ENCODE peak calls at places on chromosomes 7 and 10, in ten cellular contexts. Z, A, L, I, Y, V, O, U, R and E are unnamed samples. For H3K36me3, the result is how much of the 10 kb centered on the place peaks cover.

GRCh38 chr10:31910016-31910415 is 18.6 kb downstream of the ARHGAP12 start:
- DNase-seq in Z (no peak), A (no peak), L (no peak), I (no peak), Y (no peak), V (no peak), O (no peak), U (no peak), R (no peak), E (no peak)

GRCh38 chr10:77796311-77796915 is 130.1 kb downstream of the DLG5 start:
- DNase-seq in Z (no peak), A (no peak), L (no peak), I (no peak), Y (no peak), V (no peak), O (no peak), U (no peak), R (no peak), E (no peak)

GRCh38 chr10:90197766-90198165 is 496.4 kb downstream of the KIF20B start:
- DNase-seq in Z (no peak), A (no peak), L (no peak), I (no peak), Y (peak), V (no peak), O (no peak), U (no peak), R (no peak), E (no peak)

GRCh38 chr7:36048141-36048901 is 104.7 kb upstream of the EEPD1 start:
- DNase-seq in Z (peak), A (no peak), L (no peak), I (no peak), Y (peak), V (no peak), O (no peak), U (peak), R (no peak), E (no peak)

GRCh38 chr7:55104707-55105433 is 86.1 kb downstream of the EGFR start:
- DNase-seq in Z (no peak), A (no peak), L (no peak), I (no peak), Y (peak), V (no peak), O (no peak), U (no peak), R (no peak), E (no peak)

GRCh38 chr10:86203162-86203905 is 163.3 kb downstream of the GRID1 start:
- DNase-seq in Z (no peak), A (no peak), L (peak), I (peak), Y (peak), V (no peak), O (no peak), U (no peak), R (no peak), E (no peak)

GRCh38 chr7:44141221-44141850 is at the start of gene MYL7:
- DNase-seq in Z (no peak), A (no peak), L (no peak), I (no peak), Y (no peak), V (no peak), O (no peak), U (no peak), R (no peak), E (no peak)

GRCh38 chr7:39746162-39746782 is 122.9 kb downstream of the RALA start:
- DNase-seq in Z (peak), A (peak), L (peak), I (peak), Y (peak), V (peak), O (no peak), U (peak), R (peak), E (peak)

GRCh38 chr7:47473499-47474210 is 108.3 kb downstream of the TNS3 start:
- DNase-seq in Z (no peak), A (no peak), L (no peak), I (no peak), Y (no peak), V (no peak), O (no peak), U (peak), R (no peak), E (no peak)

GRCh38 chr7:46934198-46934825 is 647.6 kb downstream of the TNS3 start:
- DNase-seq in Z (no peak), A (no peak), L (no peak), I (no peak), Y (peak), V (no peak), O (no peak), U (peak), R (no peak), E (no peak)

DNA sequence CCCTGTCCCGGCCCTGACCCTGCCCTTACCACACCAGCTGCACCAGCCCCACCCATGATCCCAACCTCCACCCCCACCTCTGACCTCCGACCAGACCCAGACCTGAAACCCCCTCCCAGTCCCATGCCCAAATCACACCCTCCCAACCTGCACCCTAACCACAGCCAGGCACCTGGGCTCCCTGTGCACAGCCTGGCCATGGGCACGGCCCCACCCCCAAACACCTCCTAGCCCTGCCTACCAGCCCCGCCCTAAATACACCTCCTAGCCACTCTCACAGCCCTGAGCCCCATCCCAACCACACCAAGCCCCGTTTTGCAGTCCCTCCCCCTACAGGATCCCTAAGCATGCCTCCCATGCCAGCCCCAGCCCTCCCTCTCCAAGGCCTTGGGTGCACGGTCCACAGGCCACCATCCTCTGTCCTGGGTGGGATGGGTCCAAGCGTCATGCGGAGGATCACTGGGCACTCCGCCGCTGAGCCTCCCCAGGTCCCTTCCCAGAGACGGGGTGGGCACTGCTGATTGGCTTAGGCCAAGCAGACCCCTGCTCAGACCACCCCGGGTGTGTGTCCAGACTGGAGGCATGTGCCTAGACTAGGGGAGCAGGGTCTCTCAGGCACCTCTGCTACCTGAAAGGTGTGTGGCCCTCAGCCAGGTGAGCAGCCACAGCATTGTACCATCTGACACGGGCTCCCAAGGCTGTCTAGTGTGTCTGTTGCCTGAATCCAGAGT is 30.1 kb downstream of the INSIG1 start:
- DNase-seq in Z (no peak), A (no peak), L (no peak), I (no peak), Y (no peak), V (no peak), O (no peak), U (peak), R (no peak), E (no peak)
- H3K36me3 ChIP-seq in Z (under half), A (under half), L (under half), I (under half), Y (under half), V (under half), O (under half), U (under half), R (under half), E (under half)

GRCh38 chr10:122245897-122246296 is 25.2 kb upstream of the BTBD16 start:
- DNase-seq in Z (no peak), A (no peak), L (no peak), I (no peak), Y (no peak), V (no peak), O (no peak), U (no peak), R (no peak), E (no peak)
- H3K36me3 ChIP-seq in Z (under half), A (under half), L (under half), I (under half), Y (under half), V (half or more), O (under half), U (under half), R (under half), E (under half)

GRCh38 chr7:970744-971143 is 4.6 kb downstream of the COX19 start:
- DNase-seq in Z (no peak), A (no peak), L (no peak), I (no peak), Y (no peak), V (no peak), O (no peak), U (no peak), R (no peak), E (no peak)
- H3K36me3 ChIP-seq in Z (under half), A (half or more), L (under half), I (under half), Y (under half), V (half or more), O (under half), U (half or more), R (under half), E (under half)

DNA sequence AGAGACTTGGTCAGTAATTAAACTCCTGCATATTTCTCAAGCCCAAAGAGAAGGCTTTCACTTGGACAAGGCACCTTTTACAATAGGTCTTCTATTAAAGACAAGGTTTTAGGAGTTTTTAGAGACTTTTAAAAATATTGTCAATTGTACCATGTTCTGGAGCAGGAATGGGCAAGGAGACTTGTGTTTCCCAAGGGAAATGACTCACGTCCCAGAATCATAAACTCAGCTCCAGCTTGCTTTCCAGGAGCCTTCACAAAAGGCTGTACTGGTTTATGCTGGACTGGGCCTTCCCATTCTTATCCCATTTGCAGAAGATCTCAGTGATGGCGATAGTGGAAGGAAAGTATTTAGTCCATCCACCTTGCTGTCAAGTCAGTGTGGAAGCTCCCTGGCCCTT is 7.8 kb upstream of the GLI3 start:
- DNase-seq in Z (no peak), A (no peak), L (no peak), I (no peak), Y (peak), V (no peak), O (no peak), U (no peak), R (no peak), E (no peak)
- H3K36me3 ChIP-seq in Z (under half), A (under half), L (under half), I (under half), Y (under half), V (under half), O (under half), U (under half), R (under half), E (under half)

DNA sequence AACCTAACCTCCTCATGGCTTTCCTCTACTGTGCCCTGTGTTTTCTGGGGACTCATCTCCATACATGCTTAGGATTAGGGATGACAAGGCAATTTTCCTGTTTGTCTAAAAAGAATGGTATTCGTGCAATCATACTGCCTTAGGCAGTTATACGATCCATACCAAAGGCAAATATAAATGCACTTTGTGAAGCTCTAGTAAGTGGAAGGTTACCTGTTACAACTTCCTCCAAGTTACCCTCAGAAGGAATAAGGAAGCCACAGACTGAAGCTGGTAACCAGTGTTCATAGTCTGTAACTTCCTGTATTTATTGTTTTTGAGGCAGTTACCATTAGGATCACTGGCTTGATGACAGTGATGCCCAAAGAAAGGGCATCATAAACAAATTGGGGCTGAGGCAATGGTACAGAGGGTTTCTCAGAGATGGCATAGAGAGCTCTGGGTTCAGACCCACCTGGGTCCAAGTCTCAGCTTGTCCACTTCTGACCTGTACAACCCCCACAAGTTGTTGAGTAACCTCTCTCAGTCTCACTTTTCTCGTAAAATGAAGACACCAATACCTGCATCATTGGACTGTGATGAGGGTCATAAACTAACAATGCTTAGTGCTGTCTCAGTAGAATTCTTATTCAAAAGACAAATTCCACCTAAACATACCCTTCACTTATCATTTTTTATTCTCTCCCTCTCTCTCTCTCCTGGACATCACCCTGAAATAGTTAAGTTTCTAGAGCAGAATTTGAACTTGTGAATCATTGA is 138.2 kb downstream of the ELMO1 start:
- DNase-seq in Z (no peak), A (peak), L (no peak), I (peak), Y (no peak), V (no peak), O (no peak), U (no peak), R (no peak), E (no peak)
- H3K36me3 ChIP-seq in Z (under half), A (under half), L (under half), I (under half), Y (under half), V (under half), O (under half), U (under half), R (under half), E (under half)

GRCh38 chr7:5388905-5389433 is 34.7 kb downstream of the TNRC18 start:
- DNase-seq in Z (no peak), A (no peak), L (no peak), I (no peak), Y (no peak), V (no peak), O (no peak), U (peak), R (no peak), E (no peak)

GRCh38 chr7:5388273-5388866 is 35.3 kb downstream of the TNRC18 start:
- DNase-seq in Z (no peak), A (no peak), L (no peak), I (no peak), Y (no peak), V (no peak), O (no peak), U (peak), R (no peak), E (no peak)

GRCh38 chr7:5393328-5393727 is 30.3 kb downstream of the TNRC18 start:
- DNase-seq in Z (no peak), A (no peak), L (no peak), I (no peak), Y (no peak), V (no peak), O (no peak), U (peak), R (no peak), E (no peak)

GRCh38 chr7:5393748-5394147 is 29.9 kb downstream of the TNRC18 start:
- DNase-seq in Z (no peak), A (no peak), L (no peak), I (no peak), Y (no peak), V (no peak), O (no peak), U (peak), R (no peak), E (no peak)

GRCh38 chr7:5390918-5391317 is 32.7 kb downstream of the TNRC18 start:
- DNase-seq in Z (no peak), A (no peak), L (no peak), I (no peak), Y (no peak), V (no peak), O (no peak), U (peak), R (no peak), E (no peak)
- H3K36me3 ChIP-seq in Z (under half), A (half or more), L (under half), I (under half), Y (under half), V (half or more), O (under half), U (half or more), R (under half), E (under half)

GRCh38 chr7:89687266-89687665 is 467.0 kb upstream of the STEAP1 start:
- DNase-seq in Z (no peak), A (no peak), L (no peak), I (no peak), Y (no peak), V (no peak), O (no peak), U (no peak), R (no peak), E (no peak)
- H3K36me3 ChIP-seq in Z (under half), A (under half), L (under half), I (under half), Y (under half), V (under half), O (under half), U (under half), R (under half), E (under half)